ENCODE peak calls at places on chromosomes 11 and 22, in seven cellular contexts. One of them, this sample, is unnamed.

GRCh38 chr11:94134651-94135512 is 6.2 kb downstream of the PANX1 start:
- DNase-seq in T47D: no peak
- DNase-seq in iris pigment epithelial cell: peak; percentile 97
- DNase-seq in kidney tubule cell: peak; percentile 89
- DNase-seq in Right ventricle myocardium superior: peak; percentile 85
- DNase-seq in HEK293T: no peak
- DNase-seq in Kasumi-1: peak; percentile 61
- DNase-seq in this sample: peak; percentile 86

GRCh38 chr11:66971483-66971882 is 3.6 kb upstream of the C11orf86 start:
- DNase-seq in iris pigment epithelial cell: no peak
- DNase-seq in HEK293T: no peak
- DNase-seq in kidney tubule cell: no peak
- DNase-seq in Kasumi-1: no peak
- DNase-seq in Right ventricle myocardium superior: no peak
- DNase-seq in T47D: no peak
- DNase-seq in this sample: peak; percentile 14

GRCh38 chr11:66739983-66740382 is 11.0 kb upstream of the SPTBN2 start:
- DNase-seq in T47D: no peak
- DNase-seq in kidney tubule cell: peak; percentile 47
- DNase-seq in iris pigment epithelial cell: peak; percentile 32
- DNase-seq in Right ventricle myocardium superior: no peak
- DNase-seq in Kasumi-1: no peak
- DNase-seq in HEK293T: no peak
- DNase-seq in this sample: no peak

GRCh38 chr11:66978717-66979116 is 3.6 kb downstream of the C11orf86 start:
- DNase-seq in T47D: no peak
- DNase-seq in iris pigment epithelial cell: no peak
- DNase-seq in Kasumi-1: no peak
- DNase-seq in kidney tubule cell: no peak
- DNase-seq in HEK293T: no peak
- DNase-seq in Right ventricle myocardium superior: no peak
- DNase-seq in this sample: no peak

GRCh38 chr22:41589260-41589600 is 410 bp downstream of the PMM1 start:
- DNase-seq in Right ventricle myocardium superior: no peak
- DNase-seq in T47D: no peak
- DNase-seq in Kasumi-1: no peak
- DNase-seq in HEK293T: no peak
- DNase-seq in iris pigment epithelial cell: peak; percentile 26
- DNase-seq in kidney tubule cell: peak; percentile 16
- DNase-seq in this sample: no peak

GRCh38 chr11:91846002-91846401 is 378.6 kb upstream of the FAT3 start:
- DNase-seq in T47D: no peak
- DNase-seq in HEK293T: no peak
- DNase-seq in iris pigment epithelial cell: no peak
- DNase-seq in Kasumi-1: no peak
- DNase-seq in kidney tubule cell: no peak
- DNase-seq in Right ventricle myocardium superior: no peak
- DNase-seq in this sample: no peak

GRCh38 chr11:66044757-66045156 is 4.2 kb downstream of the GAL3ST3 start:
- DNase-seq in Kasumi-1: no peak
- DNase-seq in Right ventricle myocardium superior: no peak
- DNase-seq in T47D: no peak
- DNase-seq in iris pigment epithelial cell: no peak
- DNase-seq in kidney tubule cell: no peak
- DNase-seq in HEK293T: no peak
- DNase-seq in this sample: no peak

GRCh38 chr22:46537946-46538815 is 761 bp upstream of the CELSR1 start:
- DNase-seq in T47D: peak; percentile 79
- DNase-seq in Kasumi-1: peak; percentile 2
- DNase-seq in iris pigment epithelial cell: peak; percentile 37
- DNase-seq in Right ventricle myocardium superior: no peak
- DNase-seq in HEK293T: no peak
- DNase-seq in kidney tubule cell: peak; percentile 73
- DNase-seq in this sample: peak; percentile 51

GRCh38 chr22:25853902-25854301 is 111.9 kb downstream of the MYO18B start:
- DNase-seq in HEK293T: peak; percentile 53
- DNase-seq in kidney tubule cell: peak; percentile 6
- DNase-seq in Right ventricle myocardium superior: no peak
- DNase-seq in Kasumi-1: no peak
- DNase-seq in iris pigment epithelial cell: no peak
- DNase-seq in T47D: no peak
- DNase-seq in this sample: no peak